ENCODE peak calls at places on chromosome 21, in six cellular contexts. B is psoas muscle, T is fibroblast of villous mesenchyme, Z is left ventricle myocardium inferior, D is HFFc6, O is upper lobe of right lung. X is an unnamed sample.

GRCh38 chr21:15592271-15592860 is 137.4 kb upstream of the USP25 start:
- DNase-seq in B (no peak), T (peak; percentile 53), Z (no peak), D (peak; percentile 33), O (no peak), X (no peak)

GRCh38 chr21:37868896-37869295 is 47.4 kb downstream of the KCNJ6 start:
- DNase-seq in B (no peak), T (no peak), Z (no peak), D (peak; percentile 68), O (no peak), X (no peak)

GRCh38 chr21:43865471-43866181 is 603 bp downstream of the AGPAT3 start:
- DNase-seq in B (peak; percentile 77), T (peak; percentile 53), Z (peak; percentile 53), D (no peak), O (peak; percentile 83), X (no peak)

GRCh38 chr21:33259995-33260394 is 6.2 kb upstream of the IL10RB start:
- DNase-seq in B (no peak), T (no peak), Z (no peak), D (no peak), O (no peak), X (no peak)

GRCh38 chr21:44711327-44712202 is at the start of gene TSPEAR:
- DNase-seq in B (peak; percentile 47), T (no peak), Z (no peak), D (no peak), O (peak; percentile 64), X (peak; percentile 60)

GRCh38 chr21:43884012-43884860 is 19.2 kb downstream of the AGPAT3 start:
- DNase-seq in B (peak; percentile 51), T (peak; percentile 63), Z (no peak), D (no peak), O (peak; percentile 61), X (no peak)

GRCh38 chr21:21722736-21723135 is 724.5 kb downstream of the NCAM2 start:
- DNase-seq in B (no peak), T (no peak), Z (no peak), D (no peak), O (no peak), X (no peak)

GRCh38 chr21:37845535-37845934 is 70.7 kb downstream of the KCNJ6 start:
- DNase-seq in B (no peak), T (no peak), Z (no peak), D (no peak), O (no peak), X (no peak)

GRCh38 chr21:15005391-15005790 is 59.4 kb downstream of the NRIP1 start:
- DNase-seq in B (no peak), T (no peak), Z (no peak), D (no peak), O (no peak), X (no peak)

GRCh38 chr21:45153358-45154318 is 79.3 kb downstream of the ADARB1 start:
- DNase-seq in B (no peak), T (no peak), Z (no peak), D (peak; percentile 34), O (no peak), X (peak; percentile 46)

GRCh38 chr21:44802396-44803153 is 955 bp upstream of the UBE2G2 start:
- DNase-seq in B (no peak), T (no peak), Z (no peak), D (peak; percentile 9), O (no peak), X (no peak)

GRCh38 chr21:41653944-41654625 is 112.8 kb downstream of the RIPK4 start:
- DNase-seq in B (no peak), T (peak; percentile 26), Z (no peak), D (peak; percentile 36), O (no peak), X (no peak)

GRCh38 chr21:38166214-38166547 is 90.6 kb upstream of the KCNJ15 start:
- DNase-seq in B (no peak), T (no peak), Z (no peak), D (no peak), O (no peak), X (no peak)

GRCh38 chr21:42461185-42461520 is 34.9 kb downstream of the RSPH1 start:
- DNase-seq in B (no peak), T (no peak), Z (no peak), D (no peak), O (no peak), X (no peak)

GRCh38 chr21:16408280-16408669 is 678.5 kb downstream of the USP25 start:
- DNase-seq in B (no peak), T (no peak), Z (no peak), D (no peak), O (no peak), X (no peak)

GRCh38 chr21:26887241-26887640 is 42.0 kb upstream of the ADAMTS1 start:
- DNase-seq in B (no peak), T (no peak), Z (no peak), D (peak; percentile 68), O (no peak), X (no peak)

GRCh38 chr21:14545906-14546480 is at the start of gene SAMSN1:
- DNase-seq in B (no peak), T (no peak), Z (no peak), D (no peak), O (no peak), X (no peak)

GRCh38 chr21:37008705-37009104 is 2.2 kb downstream of the RIPPLY3 start:
- DNase-seq in B (no peak), T (no peak), Z (no peak), D (no peak), O (peak; percentile 70), X (no peak)

GRCh38 chr21:38914531-38915385 is 109.0 kb downstream of the ETS2 start:
- DNase-seq in B (no peak), T (no peak), Z (no peak), D (no peak), O (no peak), X (no peak)

GRCh38 chr21:37710555-37711293 is 205.5 kb downstream of the KCNJ6 start:
- DNase-seq in B (no peak), T (peak; percentile 92), Z (no peak), D (peak; percentile 47), O (no peak), X (no peak)

GRCh38 chr21:18725653-18726052 is 322.1 kb upstream of the TMPRSS15 start:
- DNase-seq in B (no peak), T (no peak), Z (no peak), D (no peak), O (no peak), X (no peak)

GRCh38 chr21:32772281-32773047 is 909 bp upstream of the PAXBP1 start:
- DNase-seq in B (peak; percentile 60), T (peak; percentile 24), Z (no peak), D (no peak), O (no peak), X (no peak)

GRCh38 chr21:32364387-32364786 is 28.4 kb downstream of the URB1 start:
- DNase-seq in B (no peak), T (peak; percentile 52), Z (peak; percentile 39), D (no peak), O (no peak), X (no peak)

GRCh38 chr21:31509108-31510017 is 150.1 kb upstream of the SOD1 start:
- DNase-seq in B (no peak), T (no peak), Z (no peak), D (no peak), O (no peak), X (no peak)

GRCh38 chr21:44848821-44849521 is 24.5 kb downstream of the PTTG1IP start:
- DNase-seq in B (no peak), T (no peak), Z (no peak), D (no peak), O (peak; percentile 55), X (no peak)

GRCh38 chr21:43370091-43370658 is 56.8 kb downstream of the SIK1 start:
- DNase-seq in B (no peak), T (peak; percentile 55), Z (no peak), D (peak; percentile 34), O (no peak), X (no peak)

GRCh38 chr21:42156690-42157605 is 62.0 kb upstream of the ABCG1 start:
- DNase-seq in B (no peak), T (peak; percentile 19), Z (no peak), D (no peak), O (peak; percentile 61), X (no peak)

DNA sequence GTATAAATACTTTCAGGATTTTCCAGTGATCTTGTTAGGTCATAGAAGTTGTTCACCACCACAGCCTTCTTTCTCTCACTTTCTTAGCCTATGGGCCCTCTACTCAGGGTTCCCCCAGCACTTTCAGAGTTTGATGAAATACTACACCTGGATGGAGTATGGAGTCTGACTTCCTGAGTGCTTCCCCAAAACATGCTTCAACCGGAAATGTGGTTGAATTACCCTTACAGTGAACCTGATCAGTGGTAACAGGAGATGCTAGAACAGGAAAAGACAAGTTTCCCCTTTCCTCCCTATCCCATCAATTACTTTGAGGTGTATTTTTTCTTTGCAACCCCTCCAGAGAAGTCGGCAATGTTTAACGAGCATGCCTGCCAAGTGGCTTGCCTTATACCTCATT is 6.9 kb downstream of the KRTAP15-1 start:
- DNase-seq in B (no peak), T (no peak), Z (no peak), D (no peak), O (no peak), X (no peak)
- TF ChIP-seq CTCF in B (no peak), T (no peak), Z (no peak), D (no peak), O (no peak), X (no peak)

GRCh38 chr21:40117236-40117635 is 250.0 kb downstream of the PCP4 start:
- DNase-seq in B (no peak), T (no peak), Z (no peak), D (no peak), O (no peak), X (no peak)

GRCh38 chr21:40115775-40116174 is 248.5 kb downstream of the PCP4 start:
- DNase-seq in B (no peak), T (no peak), Z (no peak), D (no peak), O (no peak), X (no peak)

GRCh38 chr21:40118527-40118926 is 251.3 kb downstream of the PCP4 start:
- DNase-seq in B (no peak), T (no peak), Z (no peak), D (no peak), O (no peak), X (no peak)

DNA sequence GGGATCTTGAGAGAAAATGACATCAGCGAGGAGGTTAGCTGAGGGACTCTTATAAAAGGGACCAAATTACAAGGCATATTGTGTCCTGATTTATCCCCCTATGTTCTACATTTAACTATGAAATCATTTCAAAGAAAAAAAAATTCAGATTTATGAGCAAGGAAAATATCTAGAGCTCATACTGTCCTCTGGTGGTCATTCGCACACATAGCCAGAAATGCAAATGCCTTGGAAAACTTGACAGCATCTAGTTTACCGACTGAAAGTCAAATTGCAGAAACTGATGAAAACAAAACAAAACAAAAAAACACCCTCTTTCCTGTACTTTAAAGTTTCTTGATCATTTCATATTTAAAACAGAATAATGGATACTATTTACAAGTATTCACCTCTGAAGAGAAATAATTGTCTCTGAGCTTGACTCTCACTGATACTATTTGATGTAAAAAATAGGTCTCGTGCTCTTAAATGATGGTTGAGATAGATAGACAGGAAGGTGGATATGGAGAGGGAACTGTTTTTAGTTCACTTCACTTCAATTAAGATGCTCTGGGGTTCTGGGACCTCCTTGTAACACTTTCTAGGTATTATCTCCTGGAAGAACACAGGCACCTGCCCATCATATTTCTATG is 253.8 kb downstream of the PCP4 start:
- DNase-seq in B (no peak), T (no peak), Z (no peak), D (peak; percentile 4), O (no peak), X (no peak)
- TF ChIP-seq CTCF in B (peak; percentile 56), T (peak; percentile 28), Z (peak; percentile 81), D (peak; percentile 92), O (peak; percentile 73), X (peak; percentile 71)

GRCh38 chr21:29943885-29944284 is 4.1 kb upstream of the GRIK1 start:
- DNase-seq in B (no peak), T (no peak), Z (no peak), D (no peak), O (no peak), X (no peak)
- TF ChIP-seq CTCF in B (no peak), T (no peak), Z (peak; percentile 30), D (no peak), O (no peak), X (no peak)

GRCh38 chr21:23401278-23401677 is 2206.0 kb downstream of the MRPL39 start:
- DNase-seq in B (no peak), T (no peak), Z (no peak), D (no peak), O (no peak), X (no peak)
- TF ChIP-seq CTCF in B (no peak), T (no peak), Z (peak; percentile 31), D (no peak), O (peak; percentile 5), X (no peak)